ENCODE peak calls at places on chromosomes 4 and X, in five cellular contexts. K is A549, S is transverse colon, X is stomach, T is ovary. N is an unnamed sample.

GRCh38 chrX:136147320-136147901 is at the start of gene FHL1:
- DNase-seq in K (no peak), X (peak; percentile 57), T (peak; percentile 76), S (peak; percentile 69), N (peak; percentile 22)

GRCh38 chrX:106144755-106145639 is 23.1 kb upstream of the PWWP3B start:
- DNase-seq in K (no peak), X (peak; percentile 79), T (peak; percentile 27), S (no peak), N (no peak)

GRCh38 chrX:119089619-119090018 is 16.8 kb downstream of the CT47C1 start:
- DNase-seq in S (no peak), T (no peak), X (no peak), K (no peak), N (no peak)

GRCh38 chr4:96194993-96195392 is 355.1 kb downstream of the PDHA2 start:
- DNase-seq in K (no peak), X (no peak), T (no peak), S (no peak), N (no peak)

GRCh38 chrX:119228506-119229290 is 7.4 kb upstream of the PGRMC1 start:
- DNase-seq in K (peak; percentile 56), T (no peak), X (no peak), S (no peak), N (peak; percentile 47)

GRCh38 chr4:121380448-121381147 is at the start of gene QRFPR:
- DNase-seq in S (no peak), K (peak; percentile 10), X (no peak), T (no peak), N (no peak)

GRCh38 chr4:173014113-173014558 is 154.5 kb upstream of the GALNT7 start:
- DNase-seq in X (no peak), T (no peak), K (peak; percentile 70), S (no peak), N (peak; percentile 45)

GRCh38 chrX:49003696-49004095 is 1.6 kb upstream of the GRIPAP1 start:
- DNase-seq in X (no peak), K (no peak), S (no peak), T (no peak), N (no peak)

GRCh38 chr4:2647403-2648158 is 108.6 kb downstream of the TNIP2 start:
- DNase-seq in T (peak; percentile 10), S (no peak), X (no peak), K (no peak), N (no peak)

GRCh38 chrX:46710927-46711623 is 47.8 kb downstream of the SLC9A7 start:
- DNase-seq in S (no peak), T (no peak), X (no peak), K (no peak), N (no peak)

GRCh38 chr4:99723555-99724450 is 66.2 kb upstream of the C4orf54 start:
- DNase-seq in K (peak; percentile 68), X (peak; percentile 71), S (peak; percentile 76), T (peak; percentile 46), N (peak; percentile 21)

GRCh38 chr4:94571301-94571700 is 119.6 kb downstream of the PDLIM5 start:
- DNase-seq in S (no peak), K (no peak), X (no peak), T (no peak), N (no peak)

GRCh38 chr4:177442623-177443155 is 452 bp upstream of the AGA start:
- DNase-seq in T (no peak), K (peak; percentile 14), S (no peak), X (no peak), N (no peak)

DNA sequence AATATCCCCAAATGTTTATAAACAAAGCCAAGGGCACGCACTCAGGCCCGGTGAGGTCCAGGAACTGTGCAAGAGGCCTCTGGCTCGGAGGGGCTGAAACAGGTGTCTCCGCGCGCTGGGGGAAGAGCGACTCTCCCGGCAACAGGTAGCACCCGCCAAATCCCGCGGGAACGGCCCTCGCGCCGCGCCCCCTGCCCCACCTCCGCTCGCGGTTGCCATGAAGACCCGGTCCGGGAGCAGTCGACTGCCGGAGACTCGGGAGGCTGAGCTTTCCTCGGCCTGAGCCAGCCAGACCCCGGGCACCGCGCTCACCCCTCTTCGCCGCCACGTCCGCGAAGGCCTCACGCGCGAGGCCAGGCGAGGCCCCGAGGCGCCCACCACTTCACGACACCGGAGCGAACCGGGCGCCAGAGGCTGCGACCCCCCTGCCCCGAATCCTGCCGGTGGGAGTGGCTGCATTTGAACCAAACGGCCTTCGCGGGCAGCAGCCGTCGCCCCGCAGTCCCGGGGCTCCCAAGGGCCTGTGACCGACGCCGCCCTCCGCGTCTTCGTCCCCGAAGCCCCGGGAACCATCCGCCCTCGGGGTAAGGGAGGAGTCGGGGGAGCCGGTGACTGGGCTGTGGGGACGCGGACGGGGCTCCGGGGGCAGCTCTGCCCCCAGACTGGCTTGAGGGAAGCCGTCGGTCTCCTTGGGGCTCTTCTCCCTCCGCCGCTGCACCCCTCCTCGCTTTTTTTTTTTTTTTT is at the start of gene NSUN7:
- DNase-seq in S (peak; percentile 88), T (peak; percentile 73), X (peak; percentile 85), K (peak; percentile 67), N (no peak)
- TF ChIP-seq POLR2A in S (peak; percentile 63), T (no peak), X (no peak), K (no peak), N (no peak)

GRCh38 chrX:74422576-74423288 is 1.4 kb downstream of the SLC16A2 start:
- DNase-seq in S (peak; percentile 35), T (peak; percentile 71), K (no peak), X (peak; percentile 59), N (peak; percentile 28)
- TF ChIP-seq POLR2A in S (no peak), T (peak; percentile 27), K (no peak), X (no peak), N (no peak)

GRCh38 chr4:182880387-182881356 is 36.5 kb downstream of the DCTD start:
- DNase-seq in X (peak; percentile 65), S (peak; percentile 10), T (no peak), K (no peak), N (no peak)
- TF ChIP-seq POLR2A in X (peak; percentile 16), S (no peak), T (no peak), K (no peak), N (no peak)

DNA sequence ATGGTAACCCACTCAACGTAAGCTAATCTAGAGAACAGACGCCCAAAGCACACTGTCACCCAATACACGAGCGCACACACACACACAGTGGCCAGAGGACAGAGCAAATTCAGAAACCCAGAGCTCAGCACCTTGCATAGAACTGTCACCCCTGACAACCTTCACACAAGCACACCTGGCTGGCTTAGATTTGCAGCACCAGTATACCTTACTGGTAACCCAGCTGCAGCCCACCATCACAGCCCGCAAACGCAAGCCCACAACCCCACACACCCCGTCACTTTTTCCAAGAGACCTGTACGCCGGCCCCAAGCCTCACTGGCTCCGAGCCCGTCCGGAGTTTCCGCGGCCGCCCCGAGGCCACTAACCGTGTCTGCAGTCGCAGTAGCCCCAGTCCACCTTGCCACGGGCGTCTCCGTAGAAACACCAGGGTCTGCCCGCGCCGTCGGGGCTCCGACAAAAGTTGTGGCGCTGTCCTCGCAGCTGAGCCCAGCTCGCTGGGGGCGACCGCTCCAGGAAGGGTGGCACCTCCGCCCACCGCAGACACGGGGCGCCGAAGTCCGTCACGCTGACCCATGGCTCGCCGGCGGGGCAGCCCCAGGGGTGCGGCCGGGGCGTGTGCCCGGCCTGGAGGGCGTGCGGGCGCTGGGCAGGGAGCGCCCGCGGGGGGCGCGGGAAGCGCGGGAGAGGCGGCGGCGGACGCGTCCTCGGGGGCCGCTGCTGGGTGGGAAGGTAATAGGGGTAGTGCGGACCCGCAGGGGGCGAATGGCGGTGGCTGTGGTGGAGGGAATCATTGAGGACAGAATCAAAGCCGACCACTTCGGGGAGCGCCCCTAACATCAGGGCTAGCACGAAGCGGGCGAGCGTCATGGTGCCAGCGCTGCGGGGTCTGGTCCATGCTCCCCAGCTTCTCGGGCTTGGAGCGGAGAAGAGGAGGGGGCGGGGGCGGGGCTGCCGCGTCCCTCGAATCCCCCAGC is 664 bp downstream of the PRSS12 start:
- DNase-seq in S (peak; percentile 65), X (peak; percentile 51), K (peak; percentile 10), T (peak; percentile 19), N (no peak)
- TF ChIP-seq POLR2A in S (peak; percentile 67), X (no peak), K (no peak), T (no peak), N (no peak)

GRCh38 chr4:78776729-78777555 is 792 bp downstream of the BMP2K start:
- DNase-seq in T (no peak), K (peak; percentile 16), S (peak; percentile 57), X (peak; percentile 39), N (peak; percentile 58)

GRCh38 chr4:78774395-78774794 is 1.8 kb upstream of the BMP2K start:
- DNase-seq in S (no peak), T (no peak), K (no peak), X (no peak), N (no peak)

GRCh38 chr4:78776031-78776728 is at the start of gene BMP2K:
- DNase-seq in S (peak; percentile 86), T (peak; percentile 85), K (peak; percentile 60), X (peak; percentile 83), N (peak; percentile 61)

GRCh38 chr4:78777556-78777900 is 1.4 kb downstream of the BMP2K start:
- DNase-seq in S (no peak), K (no peak), T (no peak), X (no peak), N (no peak)

GRCh38 chr4:78775278-78776030 is 696 bp upstream of the BMP2K start:
- DNase-seq in T (peak; percentile 91), K (peak; percentile 78), X (peak; percentile 89), S (peak; percentile 91), N (peak; percentile 44)
- TF ChIP-seq POLR2A in T (peak; percentile 28), K (peak; percentile 38), X (no peak), S (peak; percentile 58), N (no peak)

GRCh38 chr4:73454920-73455319 is 18.9 kb downstream of the AFP start:
- DNase-seq in X (no peak), S (no peak), T (no peak), K (no peak), N (no peak)
- TF ChIP-seq POLR2A in X (no peak), S (no peak), T (no peak), K (no peak), N (no peak)

DNA sequence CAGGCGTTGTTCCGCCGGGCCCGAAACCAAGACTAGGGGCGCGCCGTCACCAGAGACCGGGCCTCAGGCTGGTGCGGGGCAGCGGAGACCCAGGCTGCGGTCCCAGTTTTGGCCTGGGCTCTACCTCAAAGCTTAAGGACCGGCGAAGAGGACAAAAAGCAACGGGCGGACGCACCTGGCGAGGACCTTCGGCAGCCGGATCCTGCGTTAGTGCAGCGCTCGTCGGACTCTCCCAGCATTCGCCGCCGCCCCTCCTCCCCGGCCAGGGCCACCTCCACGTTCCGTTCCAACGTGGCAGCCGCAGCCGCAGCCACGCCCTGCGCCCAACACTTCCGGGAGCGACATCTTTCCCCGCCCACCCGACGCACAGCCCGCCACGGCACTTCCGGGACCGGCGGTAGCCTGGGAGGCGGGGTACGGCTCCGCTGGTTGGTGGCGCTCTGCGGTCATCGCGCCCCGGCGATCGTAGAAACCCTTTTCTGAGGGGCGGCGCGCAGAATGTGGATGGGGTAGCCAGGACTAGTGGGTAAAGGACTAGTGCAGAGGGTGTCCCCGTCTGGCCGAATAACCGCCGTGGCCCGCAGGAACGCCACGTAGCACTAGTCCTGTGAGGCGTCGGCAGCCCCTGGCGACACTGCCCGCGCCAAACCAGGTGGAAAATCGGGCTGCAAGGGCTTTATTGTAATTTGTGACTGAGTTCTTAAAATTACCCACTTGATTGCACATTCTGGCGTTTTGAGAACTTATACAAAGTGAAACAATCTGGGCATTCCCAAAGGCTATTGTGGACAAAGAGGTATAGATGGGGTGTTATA is at the start of gene SEC31A:
- DNase-seq in T (peak; percentile 96), X (peak; percentile 97), K (peak; percentile 92), S (peak; percentile 98), N (peak; percentile 54)
- TF ChIP-seq POLR2A in T (peak; percentile 93), X (peak; percentile 78), K (peak; percentile 65), S (peak; percentile 98), N (peak; percentile 87)

N was measured in H54.